ENCODE peak calls at places on chromosomes 12 and 14, in four cellular contexts. Y, P, W and R are unnamed samples.

GRCh38 chr12:39605501-39605900 is 14.1 kb downstream of the ABCD2 start:
- DNase-seq in Y (no peak), P (no peak), W (no peak), R (no peak)

GRCh38 chr14:40197344-40197743 is 765.1 kb upstream of the FBXO33 start:
- DNase-seq in Y (no peak), P (no peak), W (no peak), R (no peak)

GRCh38 chr14:59354666-59355065 is 110.5 kb downstream of the GPR135 start:
- DNase-seq in Y (no peak), P (no peak), W (no peak), R (no peak)

GRCh38 chr14:50260511-50260910 is 29.1 kb upstream of the SOS2 start:
- DNase-seq in Y (peak; percentile 29), P (peak; percentile 19), W (peak; percentile 23), R (no peak)

GRCh38 chr14:79554816-79555215 is 656.5 kb downstream of the DIO2 start:
- DNase-seq in Y (no peak), P (no peak), W (no peak), R (no peak)

GRCh38 chr12:113470871-113471618 is 626 bp downstream of the LHX5 start:
- DNase-seq in Y (no peak), P (peak; percentile 32), W (no peak), R (peak; percentile 38)

GRCh38 chr14:92074555-92074954 is 31.8 kb downstream of the ATXN3 start:
- DNase-seq in Y (no peak), P (no peak), W (no peak), R (no peak)

GRCh38 chr14:20626274-20626673 is 15.2 kb downstream of the OR6S1 start:
- DNase-seq in Y (no peak), P (no peak), W (no peak), R (no peak)

GRCh38 chr14:91356218-91356763 is 61.3 kb downstream of the CCDC88C start:
- DNase-seq in Y (no peak), P (no peak), W (no peak), R (no peak)

GRCh38 chr12:12939888-12940287 is 12.1 kb downstream of the GPRC5D start:
- DNase-seq in Y (no peak), P (no peak), W (no peak), R (no peak)

GRCh38 chr14:104999361-104999760 is 13.8 kb downstream of the CLBA1 start:
- DNase-seq in Y (no peak), P (no peak), W (no peak), R (no peak)

GRCh38 chr12:44287545-44287944 is 451.7 kb downstream of the TMEM117 start:
- DNase-seq in Y (no peak), P (no peak), W (no peak), R (no peak)

GRCh38 chr12:123058471-123058870 is 78.0 kb downstream of the ARL6IP4 start:
- DNase-seq in Y (no peak), P (no peak), W (no peak), R (no peak)

GRCh38 chr12:95248095-95248494 is 30.5 kb downstream of the VEZT start:
- DNase-seq in Y (no peak), P (no peak), W (no peak), R (no peak)

GRCh38 chr14:32022525-32022924 is 54.6 kb upstream of the ARHGAP5 start:
- DNase-seq in Y (no peak), P (no peak), W (no peak), R (no peak)

GRCh38 chr14:69928111-69928523 is 48.9 kb downstream of the SMOC1 start:
- DNase-seq in Y (no peak), P (no peak), W (no peak), R (no peak)

GRCh38 chr12:5060958-5061357 is 17.3 kb downstream of the KCNA5 start:
- DNase-seq in Y (no peak), P (no peak), W (no peak), R (no peak)

GRCh38 chr12:10732554-10732953 is 9.4 kb upstream of the YBX3 start:
- DNase-seq in Y (no peak), P (no peak), W (no peak), R (no peak)

GRCh38 chr12:46153267-46153872 is 115.5 kb downstream of the SLC38A1 start:
- DNase-seq in Y (peak; percentile 16), P (peak; percentile 20), W (peak; percentile 7), R (no peak)

GRCh38 chr12:118183711-118184110 is 47.8 kb downstream of the PEBP1 start:
- DNase-seq in Y (no peak), P (no peak), W (no peak), R (no peak)

GRCh38 chr14:51369814-51370213 is 129.8 kb downstream of the TMX1 start:
- DNase-seq in Y (peak; percentile 11), P (no peak), W (no peak), R (peak; percentile 41)

GRCh38 chr12:30517320-30517719 is 178.3 kb downstream of the IPO8 start:
- DNase-seq in Y (no peak), P (no peak), W (no peak), R (no peak)

GRCh38 chr14:67819563-67820411 is at the start of gene RAD51B:
- DNase-seq in Y (peak; percentile 87), P (peak; percentile 82), W (peak; percentile 76), R (peak; percentile 82)

GRCh38 chr12:54853933-54854538 is at the start of gene MUCL1:
- DNase-seq in Y (peak; percentile 69), P (peak; percentile 39), W (peak; percentile 48), R (peak; percentile 78)
- TF ChIP-seq FOXJ3 in Y (no peak), P (no peak), W (no peak), R (no peak)

GRCh38 chr12:125403145-125403789 is 338.0 kb downstream of the AACS start:
- DNase-seq in Y (peak; percentile 58), P (peak; percentile 29), W (peak; percentile 34), R (peak; percentile 71)
- TF ChIP-seq FOXJ3 in Y (no peak), P (no peak), W (no peak), R (no peak)

GRCh38 chr12:115640929-115641328 is 636.6 kb downstream of the MED13L start:
- DNase-seq in Y (no peak), P (no peak), W (no peak), R (no peak)

GRCh38 chr12:115639667-115640012 is 637.9 kb downstream of the MED13L start:
- DNase-seq in Y (no peak), P (no peak), W (no peak), R (no peak)

GRCh38 chr12:115636546-115636945 is 640.9 kb downstream of the MED13L start:
- DNase-seq in Y (no peak), P (no peak), W (no peak), R (no peak)

DNA sequence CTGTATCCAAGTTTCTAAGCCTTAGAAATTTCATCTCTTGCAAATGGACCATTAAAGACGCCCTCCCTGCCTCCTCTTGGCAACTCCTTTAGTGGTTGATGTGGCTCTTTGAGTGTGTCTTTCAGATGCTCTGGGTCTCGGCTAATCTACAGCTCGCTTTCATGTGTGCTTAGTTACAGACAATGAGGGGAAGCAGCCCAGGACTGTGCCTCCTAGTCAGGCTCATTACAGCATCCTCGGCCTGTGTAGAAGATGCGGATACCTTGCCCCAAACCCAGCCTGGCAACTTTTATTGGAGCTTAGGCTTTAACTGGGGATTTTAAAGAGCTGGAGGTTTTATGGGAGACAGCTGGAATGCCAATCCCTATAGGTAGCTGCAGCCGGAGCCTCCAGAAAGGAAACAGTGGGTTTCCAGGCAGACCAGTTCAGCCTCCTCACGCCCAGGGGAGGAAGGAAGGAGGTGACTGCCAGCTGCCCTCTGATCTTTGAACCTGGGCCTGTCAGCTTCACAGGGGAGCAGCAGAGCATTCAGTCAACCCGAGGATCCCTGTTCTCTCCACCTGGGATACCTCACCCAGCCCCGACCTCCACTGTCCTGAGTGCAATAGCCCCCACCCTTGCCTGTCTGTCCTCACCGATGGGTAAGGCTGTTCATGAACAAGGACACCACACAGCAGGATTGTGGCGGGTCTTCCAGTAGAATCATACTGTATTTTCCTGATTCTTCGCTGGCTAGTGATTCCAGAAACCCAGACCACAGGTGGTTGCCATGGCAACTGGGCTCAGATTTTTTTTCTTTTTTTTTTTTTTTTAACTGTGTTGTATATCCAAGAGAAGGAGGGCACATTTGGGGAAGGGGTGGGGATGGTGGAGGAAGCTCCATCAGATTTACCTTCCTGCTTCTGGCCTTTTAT is 638.5 kb downstream of the MED13L start:
- DNase-seq in Y (no peak), P (peak; percentile 49), W (no peak), R (no peak)
- TF ChIP-seq FOXJ3 in Y (no peak), P (no peak), W (no peak), R (no peak)

DNA sequence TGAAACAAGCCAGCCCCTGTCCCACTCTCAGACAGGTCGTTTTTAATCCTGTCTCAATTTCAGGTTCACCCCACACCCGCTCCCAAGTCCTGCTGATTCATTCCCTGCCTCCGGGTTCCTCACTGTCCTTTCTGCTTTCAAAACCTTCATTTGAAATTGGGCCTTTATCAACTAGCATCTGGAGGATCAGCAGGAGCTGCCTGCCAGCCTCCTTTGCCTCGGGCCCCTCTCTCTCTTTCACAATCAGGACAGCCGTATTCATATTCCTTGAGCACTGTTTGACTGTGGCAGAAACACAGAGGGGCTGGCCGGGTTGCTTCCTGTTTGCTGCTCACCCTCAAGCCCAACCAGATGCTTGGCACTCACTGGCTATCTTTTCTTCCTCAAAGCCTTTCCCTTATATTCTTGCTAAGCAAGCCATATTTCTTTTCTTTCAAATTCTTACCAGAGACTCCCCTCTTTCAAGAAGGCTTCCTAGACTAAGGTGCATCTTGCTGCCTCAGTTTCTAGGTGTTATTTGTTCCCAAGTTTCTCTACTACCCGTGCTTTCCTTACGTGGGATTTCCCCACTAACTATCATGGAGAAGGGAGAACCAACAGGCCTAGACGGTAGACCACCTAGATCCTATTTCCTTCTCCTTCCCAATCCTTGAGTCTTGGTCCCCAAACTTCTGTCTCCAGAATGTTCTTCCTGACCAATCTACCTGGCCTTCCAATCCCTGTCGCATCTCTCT is 3.0 kb downstream of the GALNT6 start:
- DNase-seq in Y (peak; percentile 82), P (peak; percentile 83), W (no peak), R (no peak)
- TF ChIP-seq FOXJ3 in Y (no peak), P (peak; percentile 78), W (no peak), R (no peak)

GRCh38 chr14:94559638-94560290 is 1.5 kb upstream of the SERPINA4 start:
- DNase-seq in Y (no peak), P (no peak), W (no peak), R (no peak)

GRCh38 chr14:94562019-94562418 is 777 bp downstream of the SERPINA4 start:
- DNase-seq in Y (no peak), P (no peak), W (no peak), R (no peak)

GRCh38 chr14:94560291-94560665 is 964 bp upstream of the SERPINA4 start:
- DNase-seq in Y (no peak), P (no peak), W (no peak), R (no peak)

GRCh38 chr14:94561656-94562010 is 391 bp downstream of the SERPINA4 start:
- DNase-seq in Y (no peak), P (no peak), W (no peak), R (no peak)

GRCh38 chr14:94560782-94561655 is at the start of gene SERPINA4:
- DNase-seq in Y (no peak), P (no peak), W (peak; percentile 50), R (no peak)
- TF ChIP-seq FOXJ3 in Y (no peak), P (no peak), W (no peak), R (no peak)

DNA sequence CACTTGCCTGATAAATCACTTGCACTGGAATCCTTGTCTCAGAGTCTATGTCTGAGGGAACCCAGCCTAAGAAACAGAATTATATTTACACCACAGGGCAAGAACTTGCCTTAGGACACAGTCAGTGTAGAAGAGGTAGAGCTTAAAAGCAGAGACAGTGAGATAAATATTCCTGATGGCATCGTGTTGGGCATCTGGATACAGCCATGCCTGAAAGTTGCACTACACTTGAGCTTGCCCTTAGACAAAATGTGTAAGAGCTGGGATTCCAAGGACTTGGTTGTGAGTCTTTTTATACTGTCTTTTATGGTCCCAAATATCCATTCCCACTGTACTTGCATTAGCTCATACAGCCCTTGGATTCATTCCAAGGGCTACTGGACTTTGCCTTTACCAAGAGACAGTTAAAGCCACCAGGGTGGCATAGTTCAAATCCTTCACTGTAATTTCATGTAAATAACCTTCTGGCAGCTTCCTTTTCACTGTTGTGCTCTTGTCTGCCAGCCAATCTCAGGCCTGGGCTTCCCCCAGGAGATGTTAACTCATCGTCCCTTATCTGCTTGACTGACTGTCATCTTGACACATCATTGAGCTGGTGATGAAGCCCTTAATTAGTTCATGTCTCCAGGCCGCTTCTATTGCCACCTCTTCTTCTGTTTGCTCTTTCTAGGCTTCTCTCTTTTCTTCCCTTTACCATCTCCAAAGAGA is 577.9 kb upstream of the TBX3 start:
- DNase-seq in Y (no peak), P (no peak), W (peak; percentile 80), R (no peak)
- TF ChIP-seq FOXJ3 in Y (no peak), P (no peak), W (no peak), R (no peak)